ENCODE peak calls at places on chromosomes 5 and 9, in four cellular contexts. D is mesendoderm; E is adipocyte; X is naive thymus-derived CD8-positive, alpha-beta T cell. Q is an unnamed sample.
A peak's percentile ranks its signal among the peaks of the same experiment; 100 is the strongest.

GRCh38 chr5:140024928-140025327 is 18.2 kb downstream of the NRG2 start:
- DNase-seq in D (peak; percentile 19), E (no peak), X (no peak), Q (no peak)

GRCh38 chr9:16171851-16172250 is 619.0 kb downstream of the CCDC171 start:
- DNase-seq in D (no peak), E (no peak), X (no peak), Q (no peak)

GRCh38 chr9:134253596-134254205 is 72.6 kb upstream of the RXRA start:
- DNase-seq in D (no peak), E (peak; percentile 33), X (no peak), Q (no peak)

GRCh38 chr5:112958774-112959088 is 17.9 kb upstream of the DCP2 start:
- DNase-seq in D (no peak), E (no peak), X (no peak), Q (no peak)

GRCh38 chr9:15725953-15726352 is 173.1 kb downstream of the CCDC171 start:
- DNase-seq in D (no peak), E (peak; percentile 75), X (no peak), Q (no peak)

GRCh38 chr9:71758785-71759184 is 9.5 kb downstream of the CEMIP2 start:
- DNase-seq in D (no peak), E (peak; percentile 45), X (no peak), Q (no peak)

GRCh38 chr9:115015018-115015635 is 84.7 kb upstream of the TNFSF8 start:
- DNase-seq in D (peak; percentile 70), E (peak; percentile 80), X (no peak), Q (no peak)

GRCh38 chr9:19231126-19232035 is 888 bp downstream of the DENND4C start:
- DNase-seq in D (peak; percentile 56), E (peak; percentile 40), X (no peak), Q (no peak)

Q was measured in non-pigmented ciliary epithelial cell.